ENCODE peak calls at places on chromosomes 3 and 15, in four cellular contexts. W, G, T and Q are unnamed samples.

GRCh38 chr15:75930866-75931265 is 27.2 kb downstream of the FBXO22 start:
- DNase-seq in G (no peak), T (no peak), W (no peak), Q (no peak)

GRCh38 chr3:12793701-12794100 is 2.8 kb upstream of the CAND2 start:
- DNase-seq in T (no peak), G (no peak), W (no peak), Q (no peak)

GRCh38 chr3:197216914-197217313 is 81.5 kb downstream of the DLG1 start:
- DNase-seq in G (no peak), T (no peak), W (peak; percentile 54), Q (no peak)

GRCh38 chr15:72591361-72591760 is 63.1 kb upstream of the GOLGA6B start:
- DNase-seq in T (no peak), G (no peak), W (peak; percentile 81), Q (no peak)

GRCh38 chr15:82649226-82649999 is 2.2 kb upstream of the CPEB1 start:
- DNase-seq in T (peak; percentile 33), G (no peak), W (no peak), Q (no peak)

GRCh38 chr3:120773932-120774331 is 31.4 kb downstream of the GTF2E1 start:
- DNase-seq in W (peak; percentile 75), G (peak; percentile 12), T (no peak), Q (no peak)

GRCh38 chr3:87873136-87873535 is 185.7 kb downstream of the CGGBP1 start:
- DNase-seq in W (no peak), T (no peak), G (no peak), Q (peak; percentile 30)

GRCh38 chr15:48891229-48891765 is 13.4 kb downstream of the EID1 start:
- DNase-seq in W (no peak), T (no peak), G (no peak), Q (no peak)

GRCh38 chr3:1196997-1197396 is 104.2 kb downstream of the CNTN6 start:
- DNase-seq in G (no peak), T (no peak), W (no peak), Q (no peak)

GRCh38 chr3:194730369-194730768 is 44.7 kb downstream of the FAM43A start:
- DNase-seq in W (no peak), G (no peak), T (no peak), Q (no peak)

GRCh38 chr15:41323611-41324010 is 8.8 kb downstream of the OIP5 start:
- DNase-seq in T (no peak), G (no peak), W (no peak), Q (no peak)

GRCh38 chr3:194443911-194444310 is 42.9 kb downstream of the ATP13A3 start:
- DNase-seq in G (no peak), W (no peak), T (no peak), Q (no peak)

GRCh38 chr15:92655178-92655995 is at the start of gene FAM174B:
- DNase-seq in G (no peak), W (no peak), T (no peak), Q (peak; percentile 65)

DNA sequence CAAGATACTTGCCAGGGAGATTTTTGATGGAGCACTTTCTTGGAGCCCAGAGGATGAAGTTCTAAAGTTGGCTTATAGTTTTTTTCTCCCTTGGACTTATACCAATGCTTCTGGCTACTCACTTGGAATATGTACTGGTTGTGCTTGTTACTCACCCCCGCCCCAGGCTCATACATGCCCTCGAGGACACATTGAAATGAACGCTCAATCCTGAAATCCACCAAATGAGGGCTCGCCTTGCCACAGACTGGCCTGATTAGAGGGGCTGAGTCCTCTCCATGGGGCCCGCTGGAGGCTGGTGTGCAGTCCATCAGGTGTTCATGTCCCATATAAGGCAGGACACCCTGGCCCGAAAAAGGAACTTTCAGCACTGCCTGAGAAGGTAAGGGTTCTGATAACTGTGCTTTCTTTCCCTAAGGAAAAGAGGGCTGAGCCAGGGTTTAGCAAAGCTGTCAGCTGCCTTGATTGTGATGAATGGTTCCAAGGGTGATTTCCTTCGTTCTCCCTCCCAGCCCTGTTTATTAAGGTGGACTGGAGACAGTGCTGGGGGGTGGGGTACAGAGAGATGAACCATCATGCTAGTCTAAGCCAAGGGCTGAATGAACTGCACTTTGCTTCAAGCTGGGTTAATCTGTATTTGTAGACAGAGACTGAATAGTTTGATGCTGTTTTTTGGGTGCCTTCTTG is 10.6 kb downstream of the PXYLP1 start:
- DNase-seq in W (no peak), G (no peak), T (no peak), Q (no peak)
- TF ChIP-seq ELK1 in W (no peak), G (no peak), T (no peak), Q (no peak)

DNA sequence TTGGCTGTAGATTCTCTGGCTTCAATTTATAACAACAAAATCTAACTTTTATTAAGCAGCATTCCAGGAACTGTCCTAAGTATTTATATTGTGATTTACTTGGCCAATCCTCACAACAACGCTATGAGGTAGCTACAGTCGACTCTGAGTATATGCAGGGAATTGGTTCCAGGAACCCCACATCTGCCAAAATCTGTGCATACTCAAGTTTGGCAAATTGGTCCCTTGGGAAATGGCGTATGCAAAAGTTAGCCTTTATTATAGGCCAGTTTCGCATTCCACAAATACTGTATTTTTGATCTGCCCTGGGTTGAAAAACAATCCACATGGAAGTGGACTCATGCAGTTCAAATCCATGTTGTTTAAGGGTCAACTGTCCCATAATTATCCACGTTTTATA is 53.9 kb downstream of the RAP2B start:
- DNase-seq in W (no peak), G (no peak), T (no peak), Q (no peak)
- TF ChIP-seq ELK1 in W (no peak), G (no peak), T (no peak), Q (no peak)

GRCh38 chr3:42511196-42511595 is 8.8 kb downstream of the VIPR1 start:
- DNase-seq in W (no peak), T (no peak), G (no peak), Q (no peak)
- TF ChIP-seq ELK1 in W (no peak), T (no peak), G (no peak), Q (no peak)

GRCh38 chr3:142801746-142802145 is 77.9 kb downstream of the TRPC1 start:
- DNase-seq in G (no peak), T (no peak), W (no peak), Q (no peak)

GRCh38 chr3:142808103-142808917 is 80.6 kb downstream of the PCOLCE2 start:
- DNase-seq in T (no peak), G (no peak), W (peak; percentile 72), Q (peak; percentile 32)

GRCh38 chr3:142802891-142803290 is 79.1 kb downstream of the TRPC1 start:
- DNase-seq in W (no peak), T (no peak), G (no peak), Q (no peak)
- TF ChIP-seq ELK1 in W (no peak), T (no peak), G (no peak), Q (no peak)

GRCh38 chr3:138479355-138479964 is 45.0 kb downstream of the ESYT3 start:
- DNase-seq in T (no peak), W (peak; percentile 46), G (peak; percentile 41), Q (peak; percentile 44)
- TF ChIP-seq ELK1 in T (no peak), W (no peak), G (no peak), Q (no peak)

DNA sequence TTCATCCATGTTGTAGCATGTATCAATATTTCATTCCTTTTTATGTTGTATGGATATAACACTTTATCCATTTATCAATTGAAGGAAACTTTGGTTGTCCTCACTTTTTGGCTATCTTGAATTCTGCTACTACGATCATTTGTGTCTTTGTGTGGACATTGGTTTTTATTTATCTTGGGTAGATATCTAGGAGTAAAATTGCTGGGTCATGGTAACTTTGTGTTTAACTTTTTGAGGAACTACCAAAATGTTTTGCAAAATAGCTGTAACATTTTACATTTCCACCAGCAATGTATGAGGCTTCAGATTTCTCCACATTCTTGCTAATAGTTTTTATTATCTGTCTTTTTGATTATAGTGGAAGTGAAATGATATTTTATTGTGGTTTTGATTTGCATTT is 55.6 kb downstream of the TLNRD1 start:
- DNase-seq in G (no peak), W (no peak), T (no peak), Q (no peak)
- TF ChIP-seq ELK1 in G (no peak), W (no peak), T (no peak), Q (no peak)

GRCh38 chr15:77838595-77838994 is 205.9 kb upstream of the LINGO1 start:
- DNase-seq in T (no peak), G (no peak), W (no peak), Q (no peak)

GRCh38 chr15:77840962-77841361 is 208.2 kb upstream of the LINGO1 start:
- DNase-seq in T (no peak), W (peak; percentile 80), G (no peak), Q (peak; percentile 38)

GRCh38 chr15:77839431-77839830 is 206.7 kb upstream of the LINGO1 start:
- DNase-seq in W (no peak), G (no peak), T (no peak), Q (no peak)

GRCh38 chr15:77841376-77841775 is 208.7 kb upstream of the LINGO1 start:
- DNase-seq in G (no peak), W (no peak), T (no peak), Q (no peak)

GRCh38 chr15:77839970-77840609 is 207.4 kb upstream of the LINGO1 start:
- DNase-seq in W (no peak), T (no peak), G (no peak), Q (no peak)
- TF ChIP-seq ELK1 in W (no peak), T (no peak), G (no peak), Q (no peak)